ENCODE peak calls at places on chromosomes 2 and 18, in seven cellular contexts. I is breast epithelium, X is body of pancreas, Q is transverse colon, Z is A673, F is cardiac muscle cell, S is lower lobe of right lung. V is an unnamed sample.

GRCh38 chr2:172096661-172097547 is 5.8 kb downstream of the DLX2 start:
- DNase-seq in X (no peak), F (no peak), S (no peak), I (no peak), Z (peak), Q (no peak), V (peak)

GRCh38 chr2:144995482-144995881 is 475.6 kb upstream of the ZEB2 start:
- DNase-seq in Q (no peak), F (no peak), S (no peak), I (no peak), Z (no peak), X (no peak), V (peak)

GRCh38 chr2:7288484-7288883 is 371.3 kb downstream of the RNF144A start:
- DNase-seq in Z (no peak), X (no peak), Q (no peak), F (no peak), S (no peak), I (no peak), V (no peak)

GRCh38 chr18:48064978-48065600 is 134.6 kb upstream of the SMAD2 start:
- DNase-seq in F (no peak), I (no peak), Z (no peak), X (peak), Q (no peak), S (no peak), V (no peak)

GRCh38 chr2:224263571-224264043 is 138.3 kb downstream of the FAM124B start:
- DNase-seq in Q (no peak), S (no peak), X (no peak), F (no peak), I (no peak), Z (no peak), V (peak)

GRCh38 chr2:10297950-10298349 is 4.8 kb upstream of the HPCAL1 start:
- DNase-seq in Q (peak), S (no peak), X (peak), F (no peak), I (no peak), Z (peak), V (peak)

GRCh38 chr2:101673920-101674319 is 23.6 kb upstream of the MAP4K4 start:
- DNase-seq in S (no peak), F (no peak), Q (no peak), X (no peak), I (no peak), Z (no peak), V (no peak)

GRCh38 chr2:232419245-232420072 is 12.8 kb downstream of the ALPG start:
- DNase-seq in X (no peak), I (peak), F (peak), Q (no peak), S (peak), Z (no peak), V (no peak)

GRCh38 chr2:143839456-143839855 is 680.5 kb downstream of the ZEB2 start:
- DNase-seq in F (peak), Q (no peak), S (no peak), I (no peak), X (no peak), Z (no peak), V (no peak)

GRCh38 chr18:61891271-61891670 is 1.5 kb downstream of the RNF152 start:
- DNase-seq in X (no peak), S (no peak), Q (no peak), I (no peak), Z (no peak), F (no peak), V (peak)

GRCh38 chr18:48942554-48943261 is 8.1 kb downstream of the SMAD7 start:
- DNase-seq in F (peak), X (peak), I (no peak), Z (no peak), S (no peak), Q (no peak), V (peak)

GRCh38 chr2:230924470-230925341 is at the start of gene GPR55:
- DNase-seq in F (no peak), I (peak), X (no peak), Z (no peak), Q (peak), S (peak), V (no peak)

GRCh38 chr2:70785137-70785911 is 5.1 kb downstream of the FIGLA start:
- DNase-seq in Z (peak), S (no peak), X (peak), Q (no peak), I (no peak), F (peak), V (peak)

GRCh38 chr2:132276571-132276981 is 114.8 kb upstream of the ANKRD30BL start:
- DNase-seq in X (no peak), I (no peak), Q (no peak), Z (peak), F (no peak), S (no peak), V (no peak)

GRCh38 chr2:147844691-147845607 is at the start of gene ACVR2A:
- DNase-seq in X (peak), Q (peak), S (peak), I (no peak), F (peak), Z (peak), V (peak)

GRCh38 chr2:201116959-201117734 is 1.2 kb downstream of the CFLAR start:
- DNase-seq in Q (peak), Z (peak), F (no peak), S (no peak), I (no peak), X (peak), V (peak)

GRCh38 chr2:135099802-135100483 is 47.9 kb downstream of the RAB3GAP1 start:
- DNase-seq in S (no peak), X (no peak), I (no peak), Z (no peak), F (no peak), Q (no peak), V (no peak)

GRCh38 chr2:240759454-240759853 is 60.6 kb downstream of the KIF1A start:
- DNase-seq in Q (no peak), F (no peak), Z (no peak), I (no peak), S (no peak), X (no peak), V (no peak)

GRCh38 chr2:17104454-17104853 is 413.8 kb downstream of the RAD51AP2 start:
- DNase-seq in I (no peak), Q (no peak), X (no peak), S (no peak), F (no peak), Z (no peak), V (peak)

GRCh38 chr2:28185881-28186280 is 206.8 kb upstream of the FOSL2 start:
- DNase-seq in X (no peak), S (no peak), I (no peak), Q (no peak), Z (no peak), F (no peak), V (peak)

GRCh38 chr18:12013186-12013916 is 32.0 kb downstream of the IMPA2 start:
- DNase-seq in F (no peak), X (peak), Q (no peak), S (peak), I (no peak), Z (no peak), V (no peak)

GRCh38 chr2:111200333-111200879 is 79.7 kb downstream of the BCL2L11 start:
- DNase-seq in X (no peak), Z (peak), F (no peak), I (no peak), Q (no peak), S (no peak), V (no peak)

GRCh38 chr2:164046040-164046439 is 310.2 kb upstream of the FIGN start:
- DNase-seq in Q (no peak), F (no peak), S (no peak), I (no peak), Z (no peak), X (no peak), V (no peak)

GRCh38 chr2:32902174-32902573 is 44.6 kb upstream of the LTBP1 start:
- DNase-seq in I (no peak), Q (no peak), F (no peak), X (no peak), S (no peak), Z (no peak), V (no peak)

GRCh38 chr2:212549463-212549862 is 10.9 kb upstream of the ERBB4 start:
- DNase-seq in Q (no peak), F (no peak), Z (no peak), I (no peak), X (no peak), S (no peak), V (no peak)

GRCh38 chr2:235157746-235158482 is 206.1 kb downstream of the SH3BP4 start:
- DNase-seq in X (no peak), F (no peak), S (no peak), Q (no peak), I (no peak), Z (no peak), V (no peak)

GRCh38 chr18:58484989-58485962 is 143.6 kb downstream of the ALPK2 start:
- DNase-seq in X (no peak), Z (peak), I (no peak), Q (peak), S (no peak), F (peak), V (no peak)

GRCh38 chr2:227780981-227781630 is 32.5 kb upstream of the CCL20 start:
- DNase-seq in Z (no peak), F (no peak), S (no peak), Q (peak), X (no peak), I (no peak), V (no peak)

GRCh38 chr2:164868563-164869419 is 27.2 kb upstream of the COBLL1 start:
- DNase-seq in S (no peak), Q (no peak), Z (no peak), F (no peak), I (no peak), X (no peak), V (peak)

GRCh38 chr2:154449951-154450658 is 248.4 kb upstream of the KCNJ3 start:
- DNase-seq in X (no peak), I (no peak), Z (no peak), S (no peak), F (no peak), Q (no peak), V (no peak)

GRCh38 chr18:23585897-23586248 is 433 bp downstream of the NPC1 start:
- DNase-seq in F (no peak), X (no peak), Q (no peak), Z (no peak), S (no peak), I (no peak), V (no peak)

GRCh38 chr2:85277416-85278158 is 50.2 kb downstream of the TGOLN2 start:
- DNase-seq in S (no peak), F (peak), I (no peak), Q (no peak), Z (peak), X (no peak), V (peak)

GRCh38 chr18:53458944-53459580 is 765.4 kb downstream of the MBD2 start:
- DNase-seq in X (no peak), S (no peak), I (no peak), Z (peak), Q (no peak), F (no peak), V (no peak)

GRCh38 chr2:237306083-237306786 is 107.7 kb downstream of the COL6A3 start:
- DNase-seq in I (no peak), F (no peak), Q (no peak), S (no peak), X (no peak), Z (no peak), V (no peak)

GRCh38 chr2:99153921-99154604 is 679 bp downstream of the TSGA10 start:
- DNase-seq in Z (no peak), S (no peak), I (no peak), Q (no peak), X (peak), F (no peak), V (peak)

GRCh38 chr2:180979086-180979934 is 1.1 kb upstream of the UBE2E3 start:
- DNase-seq in S (no peak), Q (no peak), I (no peak), X (no peak), Z (no peak), F (peak), V (peak)

GRCh38 chr2:201888476-201888875 is 82.1 kb downstream of the CDK15 start:
- DNase-seq in I (no peak), Z (no peak), Q (no peak), S (no peak), F (no peak), X (no peak), V (no peak)

GRCh38 chr18:623760-624620 is 27.2 kb downstream of the CLUL1 start:
- DNase-seq in Q (peak), S (peak), X (peak), Z (peak), I (peak), F (peak), V (peak)

GRCh38 chr2:218395826-218396687 is 3.6 kb upstream of the CTDSP1 start:
- DNase-seq in Q (peak), Z (peak), I (peak), X (peak), F (peak), S (peak), V (peak)

GRCh38 chr18:75625966-75626365 is 198.5 kb upstream of the SMIM21 start:
- DNase-seq in X (no peak), I (no peak), Z (no peak), S (no peak), Q (no peak), F (no peak), V (peak)

GRCh38 chr18:56381151-56381550 is 257.2 kb downstream of the TXNL1 start:
- DNase-seq in X (no peak), F (no peak), I (no peak), S (no peak), Z (no peak), Q (no peak), V (peak)
- TF ChIP-seq CTCF in X (no peak), F (no peak), I (no peak), S (no peak), Z (no peak), Q (no peak), V (no peak)

GRCh38 chr2:206438196-206438727 is 5.1 kb upstream of the ADAM23 start:
- DNase-seq in I (no peak), X (no peak), Q (no peak), F (no peak), S (no peak), Z (no peak), V (no peak)
- H3K4me3 ChIP-seq in I (no peak), X (no peak), Q (no peak), F (no peak), S (no peak), Z (no peak), V (no peak)

DNA sequence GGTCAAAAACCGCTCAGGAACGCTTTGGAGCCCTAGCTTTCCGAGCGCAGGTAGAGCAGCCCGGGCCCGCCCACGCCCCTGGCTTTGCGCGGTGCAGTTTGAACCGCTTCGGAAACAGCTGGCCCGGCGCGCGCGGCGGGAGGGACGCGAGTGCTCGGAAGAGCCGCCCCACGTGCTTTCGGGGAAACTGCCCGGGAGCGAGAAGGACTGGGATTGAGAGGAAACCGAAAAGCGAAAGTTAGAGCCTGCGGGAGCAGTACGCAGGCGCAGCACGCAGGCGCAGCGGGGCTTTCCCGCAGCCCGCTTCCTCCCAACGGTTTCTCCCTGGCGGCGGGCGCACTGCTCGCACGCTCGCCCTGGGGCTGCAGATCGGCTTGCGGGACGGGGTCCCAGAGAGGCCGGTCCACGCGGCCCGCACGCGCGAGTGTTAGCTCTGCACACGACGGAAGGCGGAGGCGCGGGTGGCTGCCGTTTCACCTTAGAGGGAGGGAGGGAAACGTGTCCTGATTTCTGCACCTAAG is 6.3 kb upstream of the STAT1 start:
- DNase-seq in Q (peak), I (peak), X (peak), F (peak), Z (peak), S (peak), V (peak)
- TF ChIP-seq CTCF in Q (peak), I (peak), X (no peak), F (no peak), Z (no peak), S (peak), V (peak)

DNA sequence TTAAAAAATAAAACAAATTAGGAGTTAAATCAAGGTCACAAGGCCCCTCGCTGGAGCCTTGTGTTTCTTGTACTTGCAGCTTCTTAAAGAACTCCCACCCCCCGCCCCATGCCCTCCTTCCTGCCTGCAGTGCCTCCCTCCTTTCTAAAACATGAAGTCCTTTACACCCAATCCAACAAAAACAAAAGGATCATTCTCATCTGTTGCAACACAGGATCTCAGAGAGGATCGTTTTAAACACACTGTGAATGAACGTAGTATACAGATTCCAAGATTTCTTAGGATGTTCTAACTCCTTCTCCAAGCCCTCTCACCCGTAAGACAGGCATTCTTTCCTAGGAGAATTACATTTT is 1.9 kb downstream of the MRO start:
- DNase-seq in Q (no peak), Z (no peak), I (no peak), F (no peak), S (no peak), X (no peak), V (peak)
- H3K4me3 ChIP-seq in Q (no peak), Z (no peak), I (no peak), F (no peak), S (no peak), X (no peak), V (no peak)

DNA sequence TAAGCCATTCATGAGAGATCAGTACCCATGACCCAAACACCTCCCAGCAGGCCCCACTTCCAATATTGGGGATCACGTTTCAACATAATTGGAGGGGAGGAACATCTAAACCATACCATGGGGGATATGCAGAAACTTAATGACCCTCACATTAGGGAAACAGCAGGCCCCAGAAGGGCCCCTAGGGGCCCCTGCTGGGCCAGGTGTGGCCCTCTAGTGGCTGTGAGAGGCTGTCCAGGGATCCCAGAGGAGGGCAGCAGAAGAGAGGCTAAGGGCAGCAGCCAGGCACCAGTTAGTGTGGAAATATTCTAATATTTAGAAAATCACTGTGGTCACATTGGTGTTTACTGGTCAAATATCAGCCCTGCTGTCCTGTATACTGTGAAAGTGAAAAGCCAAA is 49.3 kb upstream of the ANKRD44 start:
- DNase-seq in I (no peak), S (no peak), Q (no peak), X (no peak), Z (no peak), F (no peak), V (no peak)
- TF ChIP-seq CTCF in I (no peak), S (no peak), Q (no peak), X (no peak), Z (peak), F (no peak), V (no peak)

DNA sequence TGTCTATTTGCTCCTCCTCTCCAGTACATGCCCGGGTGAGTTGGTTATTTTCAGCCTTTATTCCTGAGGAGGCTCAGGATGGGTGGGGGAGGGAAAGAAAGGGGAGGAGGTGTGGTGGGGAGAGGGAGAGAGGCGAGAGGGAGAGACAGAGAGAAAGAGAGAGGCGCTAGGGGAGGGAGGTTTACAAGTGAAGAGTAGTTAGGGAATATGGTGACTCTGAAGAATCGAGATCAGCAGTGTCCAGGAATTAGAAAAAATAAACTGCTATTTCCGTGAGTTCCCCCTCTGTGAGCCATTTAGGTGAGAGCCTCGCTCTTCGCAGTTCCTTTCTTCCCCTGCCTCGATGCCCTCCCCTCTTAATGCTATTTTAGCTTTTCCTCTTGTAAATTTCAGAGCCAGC is 138.9 kb downstream of the MEIS1 start:
- DNase-seq in X (peak), I (no peak), Z (peak), Q (no peak), F (peak), S (no peak), V (no peak)
- H3K4me3 ChIP-seq in X (no peak), I (no peak), Z (no peak), Q (no peak), F (peak), S (no peak), V (no peak)

V was measured in AG10803.